ENCODE peak calls at places on chromosomes 6 and 20, in seven cellular contexts. Y is fibroblast of lung, L is tibial artery, X is cardiac muscle cell, N is IMR-90, D is psoas muscle, C is ovary. O is an unnamed sample. For H3K4me1, the result is how much of the 10 kb centered on the place peaks cover.

GRCh38 chr20:52943185-52943841 is 28.8 kb upstream of the TSHZ2 start:
- DNase-seq in C (no peak), N (no peak), Y (peak), L (no peak), X (no peak), D (no peak), O (no peak)

GRCh38 chr6:161054876-161055275 is 63.3 kb downstream of the MAP3K4 start:
- DNase-seq in C (no peak), D (no peak), Y (no peak), X (no peak), L (no peak), N (no peak), O (no peak)

GRCh38 chr6:136739501-136739900 is 52.8 kb downstream of the MAP3K5 start:
- DNase-seq in X (no peak), Y (no peak), N (no peak), L (no peak), D (no peak), C (no peak), O (no peak)

GRCh38 chr20:1177680-1178079 is 7.1 kb downstream of the TMEM74B start:
- DNase-seq in N (peak), D (no peak), L (no peak), C (no peak), Y (no peak), X (peak), O (peak)

GRCh38 chr6:116280161-116280959 is 630 bp upstream of the TSPYL1 start:
- DNase-seq in X (no peak), C (no peak), D (no peak), Y (peak), L (no peak), N (peak), O (peak)

GRCh38 chr6:24569811-24570210 is 75.0 kb downstream of the ALDH5A1 start:
- DNase-seq in L (no peak), C (no peak), N (no peak), Y (no peak), D (no peak), X (no peak), O (no peak)

GRCh38 chr6:49979584-49979983 is 10.2 kb upstream of the DEFB113 start:
- DNase-seq in L (no peak), N (no peak), D (no peak), C (no peak), X (no peak), Y (no peak), O (no peak)

GRCh38 chr20:24785141-24785924 is 163.7 kb upstream of the CST7 start:
- DNase-seq in Y (peak), L (no peak), X (no peak), C (no peak), N (peak), D (no peak), O (no peak)

GRCh38 chr6:35136185-35136584 is 5.0 kb downstream of the TCP11 start:
- DNase-seq in Y (no peak), N (no peak), X (no peak), L (no peak), C (no peak), D (no peak), O (no peak)

GRCh38 chr6:135180458-135181332 is at the start of gene MYB:
- DNase-seq in X (peak), N (peak), D (peak), C (peak), L (no peak), Y (peak), O (peak)

GRCh38 chr20:917416-917815 is 1.3 kb upstream of the ANGPT4 start:
- DNase-seq in C (no peak), N (no peak), X (no peak), D (no peak), Y (no peak), L (no peak), O (peak)

GRCh38 chr6:33178755-33179475 is 13.4 kb downstream of the COL11A2 start:
- DNase-seq in X (no peak), D (no peak), N (no peak), Y (no peak), C (no peak), L (no peak), O (peak)

GRCh38 chr6:16481680-16482079 is 243.3 kb downstream of the GMPR start:
- DNase-seq in N (no peak), L (no peak), C (no peak), X (no peak), Y (no peak), D (no peak), O (no peak)

GRCh38 chr6:104952911-104953409 is 3.9 kb upstream of the LIN28B start:
- DNase-seq in C (no peak), X (peak), N (no peak), L (no peak), Y (no peak), D (no peak), O (no peak)

GRCh38 chr6:164184410-164184809 is 769.9 kb downstream of the QKI start:
- DNase-seq in D (no peak), Y (no peak), L (no peak), X (no peak), N (no peak), C (no peak), O (no peak)

GRCh38 chr20:34015401-34016335 is 22.0 kb downstream of the RALY start:
- DNase-seq in C (no peak), X (no peak), N (no peak), Y (no peak), D (no peak), L (no peak), O (no peak)

GRCh38 chr6:31569861-31570536 is 2.1 kb upstream of the LTA start:
- DNase-seq in L (no peak), D (no peak), Y (no peak), X (no peak), C (no peak), N (no peak), O (peak)

GRCh38 chr6:33803571-33804053 is at the start of gene MLN:
- DNase-seq in X (no peak), D (no peak), C (no peak), L (no peak), Y (no peak), N (no peak), O (peak)

GRCh38 chr6:42046491-42047219 is 3.7 kb upstream of the TAF8 start:
- DNase-seq in L (no peak), C (no peak), N (peak), Y (peak), X (no peak), D (no peak), O (peak)

GRCh38 chr20:35742741-35743523 is 872 bp upstream of the RBM39 start:
- DNase-seq in Y (peak), D (no peak), N (no peak), X (peak), L (no peak), C (no peak), O (no peak)

GRCh38 chr6:62150048-62150663 is 135.9 kb downstream of the KHDRBS2 start:
- DNase-seq in C (no peak), N (peak), X (peak), Y (peak), D (no peak), L (no peak), O (no peak)

GRCh38 chr6:53112871-53113270 is 35.8 kb downstream of the GCM1 start:
- DNase-seq in X (no peak), C (no peak), D (no peak), N (no peak), L (no peak), Y (no peak), O (no peak)

GRCh38 chr20:45951474-45951873 is 17.0 kb downstream of the PCIF1 start:
- DNase-seq in X (no peak), D (no peak), L (no peak), N (no peak), Y (no peak), C (no peak), O (peak)

GRCh38 chr6:79874531-79875132 is 72.7 kb downstream of the ELOVL4 start:
- DNase-seq in N (no peak), X (no peak), D (no peak), C (no peak), Y (no peak), L (no peak), O (no peak)

GRCh38 chr6:159415540-159415939 is 246.3 kb downstream of the FNDC1 start:
- DNase-seq in D (no peak), X (no peak), Y (no peak), L (no peak), N (no peak), C (no peak), O (no peak)

GRCh38 chr6:133568970-133569889 is 319.7 kb upstream of the TCF21 start:
- DNase-seq in N (peak), L (no peak), X (peak), C (peak), Y (peak), D (peak), O (peak)

GRCh38 chr6:12482386-12482785 is 192.2 kb downstream of the EDN1 start:
- DNase-seq in Y (no peak), X (no peak), N (no peak), C (no peak), L (no peak), D (no peak), O (no peak)
- TF ChIP-seq CTCF in Y (no peak), X (peak), N (peak), C (no peak), L (no peak), D (no peak), O (peak)

DNA sequence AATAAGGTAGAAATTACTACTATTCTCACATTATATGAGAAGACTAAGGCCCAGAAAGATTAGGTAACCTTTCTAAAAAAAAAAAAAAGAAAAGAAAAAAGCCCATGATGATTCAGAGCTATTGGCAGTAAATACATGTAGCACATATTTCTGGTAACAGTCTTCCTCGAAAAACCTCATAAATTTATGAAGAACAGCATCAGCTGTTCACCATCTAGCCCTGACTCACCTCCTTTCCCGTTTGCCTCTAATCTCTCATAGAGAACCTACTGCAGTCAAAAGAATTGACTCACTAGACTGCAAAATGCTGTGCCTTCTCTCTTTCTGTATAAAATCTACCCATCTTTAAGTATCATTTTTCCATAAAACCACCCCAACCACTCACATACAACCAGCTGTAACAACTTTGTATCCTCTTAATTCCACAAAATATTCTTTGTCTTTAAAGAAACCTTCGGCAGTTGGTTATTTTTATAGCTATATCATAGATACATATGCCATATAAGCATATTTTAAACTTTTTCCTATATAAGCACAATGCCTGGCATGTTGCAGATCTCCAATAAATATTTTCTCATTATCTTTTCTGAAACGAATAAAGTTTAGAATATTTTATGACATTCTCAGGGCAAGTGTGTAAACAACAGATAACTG is 152.7 kb upstream of the ENPP5 start:
- DNase-seq in Y (peak), D (no peak), X (no peak), L (peak), C (no peak), N (peak), O (peak)
- H3K4me1 ChIP-seq in Y (under half), D (under half), X (under half), L (under half), C (under half), N (under half), O (under half)

DNA sequence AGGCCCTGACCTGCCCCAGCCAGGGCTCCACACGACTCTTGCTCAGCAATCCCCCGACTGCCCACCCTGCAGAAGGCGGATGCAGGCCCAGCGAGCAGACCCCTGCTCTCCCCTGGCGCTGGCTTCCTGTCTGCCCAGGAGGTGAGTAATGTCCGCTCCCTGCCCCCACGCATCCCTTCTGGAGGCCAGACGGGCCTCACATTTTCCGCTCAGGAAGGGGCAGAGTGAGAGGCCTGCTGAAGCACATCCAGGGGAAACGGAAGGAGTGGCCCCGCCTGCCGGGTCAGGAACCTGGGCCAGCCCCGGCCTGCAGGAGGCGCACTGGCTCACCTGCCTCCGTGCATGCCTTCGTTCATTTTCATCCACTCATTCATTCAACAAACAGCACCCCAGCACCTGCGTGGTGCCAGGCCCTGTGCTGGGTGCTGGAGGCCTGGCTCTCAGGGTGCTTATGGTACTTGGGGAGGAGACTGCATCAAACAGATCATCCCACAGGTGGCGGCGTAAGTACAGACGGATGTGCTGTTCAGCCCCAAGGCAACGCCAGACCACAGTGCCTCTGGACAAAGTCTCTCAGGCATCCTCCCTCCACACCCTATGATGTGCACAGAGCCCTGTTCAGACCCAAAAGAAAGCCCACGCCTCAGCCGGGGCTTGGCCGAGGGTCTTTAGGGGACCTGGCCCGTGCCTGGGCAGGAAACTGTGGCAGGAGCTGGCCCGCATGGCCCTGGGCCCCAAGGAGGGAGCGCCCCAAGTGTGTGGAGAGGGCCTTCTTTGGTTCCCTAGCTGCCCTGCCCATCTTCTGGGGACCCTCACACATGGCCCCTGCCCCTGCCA is 112.1 kb downstream of the ASXL1 start:
- DNase-seq in Y (peak), L (peak), C (peak), D (peak), X (peak), N (peak), O (peak)
- TF ChIP-seq CTCF in Y (peak), L (peak), C (no peak), D (peak), X (peak), N (peak), O (peak)

DNA sequence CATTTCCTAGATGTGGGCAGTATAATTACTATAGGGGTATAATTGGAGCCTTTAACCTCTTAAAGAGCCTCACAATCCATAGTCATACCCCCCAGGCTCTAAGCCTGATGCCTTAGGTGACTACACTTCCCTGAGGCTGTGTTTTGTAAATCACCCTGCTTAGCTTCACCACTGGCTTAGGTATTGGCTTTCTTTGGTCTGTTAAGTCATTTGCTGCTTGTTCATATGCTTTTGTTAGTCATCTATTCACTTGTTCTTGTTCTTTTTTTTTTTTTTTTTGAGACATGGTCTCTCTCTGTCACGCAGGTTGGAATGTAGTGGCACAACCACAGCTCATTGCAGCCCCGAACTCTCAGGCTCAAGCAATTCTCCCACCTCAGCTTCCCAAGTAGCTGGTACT is 26.7 kb downstream of the KAT14 start:
- DNase-seq in Y (no peak), D (no peak), N (peak), C (no peak), L (no peak), X (no peak), O (no peak)
- H3K4me1 ChIP-seq in Y (under half), D (under half), N (under half), C (under half), L (under half), X (under half), O (under half)

GRCh38 chr6:165890404-165890735 is 227.3 kb upstream of the PDE10A start:
- DNase-seq in N (no peak), Y (no peak), L (no peak), D (no peak), X (no peak), C (no peak), O (no peak)
- TF ChIP-seq CTCF in N (no peak), Y (no peak), L (no peak), D (no peak), X (no peak), C (no peak), O (no peak)

GRCh38 chr20:31568041-31568731 is 36.9 kb upstream of the ID1 start:
- DNase-seq in Y (no peak), D (no peak), X (no peak), L (no peak), N (peak), C (no peak), O (peak)

GRCh38 chr20:31565699-31566331 is 39.3 kb upstream of the ID1 start:
- DNase-seq in C (no peak), N (no peak), L (no peak), D (no peak), Y (no peak), X (no peak), O (no peak)

GRCh38 chr20:31567380-31567720 is 37.7 kb upstream of the ID1 start:
- DNase-seq in D (no peak), N (no peak), C (no peak), L (no peak), Y (no peak), X (no peak), O (no peak)

GRCh38 chr20:31566332-31566657 is 38.8 kb upstream of the ID1 start:
- DNase-seq in Y (no peak), X (no peak), C (no peak), L (no peak), D (no peak), N (no peak), O (no peak)

GRCh38 chr20:31566658-31567379 is 38.3 kb upstream of the ID1 start:
- DNase-seq in N (no peak), Y (no peak), X (no peak), L (no peak), C (no peak), D (no peak), O (no peak)
- H3K4me1 ChIP-seq in N (under half), Y (under half), X (under half), L (under half), C (under half), D (under half), O (under half)

GRCh38 chr6:551405-551804 is 105.5 kb downstream of the HUS1B start:
- DNase-seq in N (peak), L (no peak), C (no peak), X (peak), D (no peak), Y (peak), O (no peak)
- TF ChIP-seq CTCF in N (peak), L (no peak), C (no peak), X (no peak), D (no peak), Y (no peak), O (peak)

O was measured in osteoblast.